ENCODE peak calls at places on chromosomes 11 and 22, in four cellular contexts. A is stimulated activated CD4-positive, alpha-beta T cell treated with anti-CD3 and anti-CD28 coated beads, TNF-alpha, amount 100 ng/mL, for 24 hours; H is activated T-helper 1 cell treated with anti-CD3 and anti-CD28 coated beads, Interleukin-12 subunit alpha, Interleukin-12 subunit beta, Interleukin-2, Interleukin-4 antibody, amounts not matched to agents 30 ng/mL and 10 ng/mL and 1 ng/mL, durations not matched to agents 14 hours and 24 hours and 36 hours; C is NCI-H1694 treated with DMSO at 0.1 percent for 48 hours. E is an unnamed sample.

GRCh38 chr11:12860827-12861226 is 148.3 kb upstream of the RASSF10 start:
- DNase-seq in H (no peak), A (no peak), C (no peak), E (peak)

GRCh38 chr11:102760355-102761035 is 19.9 kb downstream of the MMP10 start:
- DNase-seq in C (no peak), H (no peak), A (no peak), E (peak)

GRCh38 chr11:128862913-128863660 is 4.0 kb downstream of the KCNJ1 start:
- DNase-seq in H (no peak), C (no peak), A (no peak), E (peak)

GRCh38 chr11:122863704-122864326 is 18.7 kb upstream of the JHY start:
- DNase-seq in H (no peak), A (no peak), C (no peak), E (peak)

GRCh38 chr11:1640076-1640946 is 10.7 kb downstream of the KRTAP5-5 start:
- DNase-seq in A (no peak), H (no peak), C (no peak), E (peak)

GRCh38 chr11:65588199-65589054 is 7.2 kb downstream of the KCNK7 start:
- DNase-seq in H (peak), A (peak), C (no peak), E (peak)

GRCh38 chr22:23823331-23823791 is 15.4 kb downstream of the DERL3 start:
- DNase-seq in C (no peak), H (no peak), A (no peak), E (no peak)

GRCh38 chr11:63573881-63574855 is 11.0 kb upstream of the PLAAT2 start:
- DNase-seq in A (no peak), C (no peak), H (peak), E (peak)

GRCh38 chr22:50530857-50531545 is 1.2 kb upstream of the TYMP start:
- DNase-seq in C (no peak), A (peak), H (peak), E (peak)